ENCODE peak calls at places on chromosomes 6 and 20, in six cellular contexts. One of them, this sample, is unnamed.
A peak's percentile ranks its signal among the peaks of the same experiment; 100 is the strongest.

GRCh38 chr6:113187671-113188070 is 669.5 kb upstream of the MARCKS start:
- DNase-seq in ELF-1: no peak
- DNase-seq in NCI-H1105: no peak
- DNase-seq in caudate nucleus: no peak
- DNase-seq in spleen: no peak
- DNase-seq in NCI-H2171 treated with DMSO at 0.1 percent for 48 hours: no peak
- DNase-seq in this sample: no peak

GRCh38 chr6:34745277-34746103 is 11.8 kb upstream of the SNRPC start:
- DNase-seq in ELF-1: no peak
- DNase-seq in spleen: no peak
- DNase-seq in NCI-H1105: no peak
- DNase-seq in NCI-H2171 treated with DMSO at 0.1 percent for 48 hours: no peak
- DNase-seq in caudate nucleus: no peak
- DNase-seq in this sample: no peak

GRCh38 chr20:32505723-32506473 is 79.2 kb downstream of the NOL4L start:
- DNase-seq in NCI-H1105: no peak
- DNase-seq in ELF-1: no peak
- DNase-seq in NCI-H2171 treated with DMSO at 0.1 percent for 48 hours: no peak
- DNase-seq in spleen: no peak
- DNase-seq in caudate nucleus: no peak
- DNase-seq in this sample: no peak

GRCh38 chr20:25090492-25091429 is 8.8 kb upstream of the VSX1 start:
- DNase-seq in ELF-1: no peak
- DNase-seq in spleen: peak; percentile 90
- DNase-seq in NCI-H1105: peak; percentile 85
- DNase-seq in NCI-H2171 treated with DMSO at 0.1 percent for 48 hours: peak; percentile 97
- DNase-seq in caudate nucleus: no peak
- DNase-seq in this sample: peak; percentile 93

GRCh38 chr20:58623579-58624473 is 27.3 kb upstream of the STX16 start:
- DNase-seq in caudate nucleus: no peak
- DNase-seq in NCI-H2171 treated with DMSO at 0.1 percent for 48 hours: no peak
- DNase-seq in spleen: peak; percentile 56
- DNase-seq in NCI-H1105: no peak
- DNase-seq in ELF-1: peak; percentile 91
- DNase-seq in this sample: peak; percentile 44

GRCh38 chr6:148854992-148855391 is 108.2 kb downstream of the UST start:
- DNase-seq in ELF-1: peak; percentile 55
- DNase-seq in NCI-H1105: no peak
- DNase-seq in NCI-H2171 treated with DMSO at 0.1 percent for 48 hours: no peak
- DNase-seq in caudate nucleus: no peak
- DNase-seq in spleen: no peak
- DNase-seq in this sample: no peak

GRCh38 chr6:12967686-12968085 is 251.1 kb downstream of the PHACTR1 start:
- DNase-seq in spleen: no peak
- DNase-seq in ELF-1: no peak
- DNase-seq in NCI-H2171 treated with DMSO at 0.1 percent for 48 hours: no peak
- DNase-seq in NCI-H1105: no peak
- DNase-seq in caudate nucleus: no peak
- DNase-seq in this sample: no peak

GRCh38 chr6:68778356-68779020 is 143.4 kb downstream of the ADGRB3 start:
- DNase-seq in NCI-H1105: peak; percentile 54
- DNase-seq in NCI-H2171 treated with DMSO at 0.1 percent for 48 hours: peak; percentile 89
- DNase-seq in ELF-1: peak; percentile 2
- DNase-seq in spleen: no peak
- DNase-seq in caudate nucleus: peak; percentile 51
- DNase-seq in this sample: peak; percentile 43

GRCh38 chr20:47273591-47274235 is 82.8 kb downstream of the ZMYND8 start:
- DNase-seq in caudate nucleus: no peak
- DNase-seq in NCI-H2171 treated with DMSO at 0.1 percent for 48 hours: no peak
- DNase-seq in spleen: no peak
- DNase-seq in NCI-H1105: no peak
- DNase-seq in ELF-1: no peak
- DNase-seq in this sample: no peak

GRCh38 chr6:35980991-35981645 is 43.3 kb downstream of the SLC26A8 start:
- DNase-seq in spleen: no peak
- DNase-seq in ELF-1: no peak
- DNase-seq in NCI-H1105: no peak
- DNase-seq in NCI-H2171 treated with DMSO at 0.1 percent for 48 hours: peak; percentile 32
- DNase-seq in caudate nucleus: no peak
- DNase-seq in this sample: no peak

GRCh38 chr6:45369870-45370269 is 7.9 kb downstream of the SUPT3H start:
- DNase-seq in NCI-H1105: no peak
- DNase-seq in ELF-1: no peak
- DNase-seq in spleen: no peak
- DNase-seq in caudate nucleus: no peak
- DNase-seq in NCI-H2171 treated with DMSO at 0.1 percent for 48 hours: no peak
- DNase-seq in this sample: no peak

GRCh38 chr6:151060742-151061100 is 179.0 kb upstream of the AKAP12 start:
- DNase-seq in spleen: no peak
- DNase-seq in NCI-H2171 treated with DMSO at 0.1 percent for 48 hours: no peak
- DNase-seq in NCI-H1105: no peak
- DNase-seq in ELF-1: no peak
- DNase-seq in caudate nucleus: no peak
- DNase-seq in this sample: no peak